ENCODE peak calls at places on chromosomes 7 and 10, in four cellular contexts. I, M, C and X are unnamed samples.

GRCh38 chr7:121544726-121545125 is 148.6 kb upstream of the FAM3C start:
- DNase-seq in I (no peak), C (no peak), M (no peak), X (no peak)

GRCh38 chr7:97021443-97022261 is 3.0 kb downstream of the DLX5 start:
- DNase-seq in I (no peak), C (no peak), M (no peak), X (no peak)

GRCh38 chr10:311901-312665 is 176.8 kb downstream of the ZMYND11 start:
- DNase-seq in C (no peak), M (no peak), I (no peak), X (no peak)

GRCh38 chr10:95741807-95742528 is 14.0 kb upstream of the ENTPD1 start:
- DNase-seq in I (no peak), M (no peak), C (no peak), X (no peak)

GRCh38 chr7:69967152-69967591 is 368.9 kb downstream of the AUTS2 start:
- DNase-seq in M (no peak), I (peak; percentile 53), C (no peak), X (peak; percentile 29)

GRCh38 chr7:111392976-111393762 is 169.1 kb downstream of the IMMP2L start:
- DNase-seq in C (no peak), I (no peak), M (no peak), X (no peak)

GRCh38 chr10:81303656-81304055 is 571.3 kb upstream of the NRG3 start:
- DNase-seq in C (no peak), M (no peak), I (no peak), X (no peak)

GRCh38 chr7:101678713-101679112 is 49.6 kb upstream of the MYL10 start:
- DNase-seq in I (no peak), C (no peak), M (no peak), X (no peak)

GRCh38 chr10:3426190-3426845 is 253.7 kb upstream of the PITRM1 start:
- DNase-seq in M (no peak), I (no peak), C (no peak), X (no peak)

GRCh38 chr7:106459397-106460072 is 174.8 kb upstream of the NAMPT start:
- DNase-seq in C (no peak), I (no peak), M (no peak), X (no peak)

GRCh38 chr7:154795437-154795836 is 207.5 kb downstream of the PAXIP1 start:
- DNase-seq in C (no peak), M (no peak), I (no peak), X (no peak)

GRCh38 chr10:34789993-34790506 is 25.0 kb downstream of the PARD3 start:
- DNase-seq in I (no peak), C (no peak), M (no peak), X (no peak)

GRCh38 chr10:74969093-74969492 is 142.4 kb upstream of the SAMD8 start:
- DNase-seq in I (no peak), C (no peak), M (no peak), X (no peak)

GRCh38 chr7:99036531-99037175 is 107.3 kb downstream of the SMURF1 start:
- DNase-seq in I (peak; percentile 39), M (no peak), C (no peak), X (no peak)

GRCh38 chr7:130668258-130669050 is at the start of gene COPG2:
- DNase-seq in C (peak; percentile 84), I (peak; percentile 68), M (peak; percentile 75), X (peak; percentile 93)

GRCh38 chr7:100768784-100769183 is 35.4 kb downstream of the ZAN start:
- DNase-seq in M (no peak), I (no peak), C (no peak), X (no peak)

GRCh38 chr7:130356760-130357611 is 12.4 kb downstream of the CPA5 start:
- DNase-seq in M (peak; percentile 85), I (peak; percentile 75), C (peak; percentile 84), X (peak; percentile 91)

GRCh38 chr7:411677-412312 is 107.9 kb downstream of the PDGFA start:
- DNase-seq in M (peak; percentile 27), C (peak; percentile 32), I (no peak), X (peak; percentile 46)

GRCh38 chr7:82704121-82704520 is 260.5 kb upstream of the CACNA2D1 start:
- DNase-seq in M (no peak), I (no peak), C (no peak), X (no peak)

GRCh38 chr10:86366033-86366901 is at the start of gene GRID1:
- DNase-seq in C (peak; percentile 58), M (peak; percentile 49), I (no peak), X (peak; percentile 73)

GRCh38 chr7:112271162-112271561 is 64.7 kb downstream of the ZNF277 start:
- DNase-seq in C (no peak), I (no peak), M (no peak), X (no peak)

GRCh38 chr7:33789871-33790270 is 115.5 kb upstream of the BMPER start:
- DNase-seq in I (no peak), M (no peak), C (no peak), X (no peak)

GRCh38 chr10:109912335-109913282 is 10.7 kb downstream of the XPNPEP1 start:
- DNase-seq in C (no peak), M (no peak), I (no peak), X (no peak)

GRCh38 chr10:78756604-78757442 is 311.9 kb upstream of the ZMIZ1 start:
- DNase-seq in C (peak; percentile 92), M (peak; percentile 65), I (peak; percentile 85), X (peak; percentile 92)

GRCh38 chr10:33368086-33368485 is 33.6 kb upstream of the NRP1 start:
- DNase-seq in C (no peak), I (no peak), M (no peak), X (no peak)

GRCh38 chr7:100126931-100127865 is at the start of gene MBLAC1:
- DNase-seq in C (peak; percentile 91), I (peak; percentile 93), M (peak; percentile 90), X (peak; percentile 93)

GRCh38 chr7:148611692-148612091 is 21.1 kb downstream of the C7orf33 start:
- DNase-seq in M (no peak), C (no peak), I (no peak), X (no peak)

GRCh38 chr7:111229181-111229740 is 138.3 kb downstream of the LRRN3 start:
- DNase-seq in M (no peak), C (no peak), I (no peak), X (no peak)

GRCh38 chr7:91289633-91290260 is 25.5 kb downstream of the FZD1 start:
- DNase-seq in I (no peak), C (no peak), M (no peak), X (no peak)

DNA sequence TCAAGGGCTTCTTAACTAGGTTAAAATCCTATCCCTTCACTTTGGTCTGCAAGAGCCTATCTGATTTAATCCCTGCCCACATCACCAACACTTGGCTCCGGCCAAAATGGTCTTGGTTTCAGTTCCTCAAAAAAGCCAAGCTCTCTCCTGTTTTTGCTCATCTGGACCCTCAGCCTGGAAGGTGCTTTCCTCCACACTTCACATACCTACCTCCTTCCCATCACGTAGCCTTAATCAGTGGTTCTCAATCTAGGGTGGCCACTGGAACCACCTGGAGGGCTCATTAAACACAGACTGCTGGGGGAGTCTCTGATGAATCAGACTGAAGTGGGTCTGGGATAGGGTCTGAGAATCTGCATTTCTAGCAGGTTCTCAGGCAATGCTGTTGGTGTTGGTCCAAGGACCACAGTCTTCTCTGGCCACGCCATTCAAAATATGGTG is 227.0 kb upstream of the AOAH start:
- DNase-seq in M (no peak), I (no peak), C (no peak), X (no peak)
- H3K27ac ChIP-seq in M (no peak overlapping the region), I (no peak overlapping the region), C (no peak overlapping the region), X (no peak overlapping the region)

DNA sequence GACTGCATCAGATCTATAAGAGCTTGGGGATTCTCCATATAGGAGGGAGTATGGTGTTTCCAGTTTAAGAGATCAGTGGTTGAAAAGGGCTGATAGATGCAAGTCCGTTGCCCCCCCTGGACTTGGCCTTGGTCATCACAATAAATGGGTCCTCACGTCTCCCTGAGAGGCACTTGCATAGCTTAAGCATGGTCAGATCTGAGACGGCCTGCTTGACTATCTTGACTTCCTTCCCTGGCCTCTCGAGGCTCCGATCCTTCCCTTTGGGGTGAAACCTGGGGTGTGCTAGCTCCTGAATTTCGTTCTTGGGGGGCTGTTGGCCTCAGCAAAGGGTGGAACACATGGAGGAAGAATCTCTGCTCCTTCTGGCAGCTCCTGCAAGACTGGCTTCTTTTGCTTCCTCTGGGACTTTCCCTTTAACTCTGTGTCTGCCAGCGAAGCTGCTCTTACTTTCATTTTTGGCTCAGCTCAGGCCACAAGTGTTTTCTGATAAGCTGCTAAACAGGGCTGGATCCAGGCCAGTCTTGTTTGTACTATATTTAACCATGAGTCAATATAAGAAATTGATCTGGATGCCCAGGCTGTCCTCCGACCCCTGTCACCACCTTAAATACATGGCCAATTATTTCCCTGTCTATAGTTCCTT is 11.2 kb upstream of the ZNF485 start:
- DNase-seq in M (no peak), C (no peak), I (no peak), X (no peak)
- TF ChIP-seq CTCF in M (no peak), C (no peak), I (no peak), X (no peak)

DNA sequence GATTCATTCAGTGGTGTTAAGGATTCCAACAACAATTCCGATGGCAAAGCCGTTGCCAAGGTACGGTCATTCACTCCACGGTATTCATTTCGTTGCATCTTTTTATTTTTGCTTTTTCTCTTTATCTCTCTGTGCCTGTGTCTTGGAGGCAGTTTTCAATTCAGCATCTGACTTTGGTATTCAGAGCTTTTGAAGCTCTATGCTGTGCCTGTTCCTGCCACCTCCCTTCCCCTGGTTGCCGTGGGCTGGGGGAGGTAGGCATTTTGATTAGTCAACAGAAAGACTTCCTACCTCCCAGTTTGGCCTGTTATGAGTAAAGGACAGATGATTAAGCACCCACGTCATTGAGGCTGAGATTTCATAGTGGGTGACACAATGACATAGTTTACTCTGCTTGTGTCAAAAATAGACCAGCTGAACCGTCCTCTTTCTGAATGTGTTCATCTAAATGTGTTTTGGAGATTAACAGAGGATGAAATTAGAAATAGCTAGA is 149.5 kb downstream of the ARID5B start:
- DNase-seq in C (peak; percentile 88), M (no peak), I (peak; percentile 68), X (peak; percentile 82)
- H3K4me1 ChIP-seq in C (peaks cover 77% of the 10 kb centered on the region), M (peaks cover 5% of the 10 kb centered on the region), I (no peaks in the 10 kb centered on the region), X (peaks cover 68% of the 10 kb centered on the region)

GRCh38 chr10:45374451-45375052 is 536 bp downstream of the ALOX5 start:
- DNase-seq in C (no peak), M (no peak), I (no peak), X (peak; percentile 78)
- H3K27ac ChIP-seq in C (peak overlapping the region; percentile 32), M (no peak overlapping the region), I (peak overlapping the region; percentile 63), X (no peak overlapping the region)